ENCODE peak calls at places on chromosome 1, in five cellular contexts. One of them, this sample, is unnamed.

GRCh38 chr1:23167353-23168078 is 1.1 kb downstream of the LUZP1 start:
- DNase-seq in globus pallidus: no peak
- DNase-seq in skeletal muscle cell: no peak
- DNase-seq in HEK293T: peak
- DNase-seq in NCI-H1105: no peak
- DNase-seq in this sample: no peak

GRCh38 chr1:245704765-245705164 is 550.0 kb downstream of the KIF26B start:
- DNase-seq in globus pallidus: no peak
- DNase-seq in skeletal muscle cell: no peak
- DNase-seq in HEK293T: no peak
- DNase-seq in NCI-H1105: no peak
- DNase-seq in this sample: no peak

GRCh38 chr1:162248854-162249535 is 127.7 kb downstream of the SPATA46 start:
- DNase-seq in globus pallidus: peak
- DNase-seq in skeletal muscle cell: no peak
- DNase-seq in HEK293T: no peak
- DNase-seq in NCI-H1105: no peak
- DNase-seq in this sample: no peak

GRCh38 chr1:152188673-152189591 is 29.9 kb upstream of the RPTN start:
- DNase-seq in globus pallidus: peak
- DNase-seq in skeletal muscle cell: no peak
- DNase-seq in HEK293T: peak
- DNase-seq in NCI-H1105: peak
- DNase-seq in this sample: peak

GRCh38 chr1:246698466-246699094 is 25.6 kb upstream of the SCCPDH start:
- DNase-seq in globus pallidus: no peak
- DNase-seq in skeletal muscle cell: no peak
- DNase-seq in HEK293T: no peak
- DNase-seq in NCI-H1105: no peak
- DNase-seq in this sample: no peak

GRCh38 chr1:232164078-232164963 is 465.6 kb downstream of the SIPA1L2 start:
- DNase-seq in globus pallidus: no peak
- DNase-seq in skeletal muscle cell: no peak
- DNase-seq in HEK293T: no peak
- DNase-seq in NCI-H1105: no peak
- DNase-seq in this sample: no peak

GRCh38 chr1:183270541-183271141 is 84.6 kb downstream of the LAMC2 start:
- DNase-seq in globus pallidus: no peak
- DNase-seq in skeletal muscle cell: peak
- DNase-seq in HEK293T: peak
- DNase-seq in NCI-H1105: no peak
- DNase-seq in this sample: no peak

GRCh38 chr1:162370721-162371120 is 5.9 kb downstream of the SPATA46 start:
- DNase-seq in globus pallidus: no peak
- DNase-seq in skeletal muscle cell: no peak
- DNase-seq in HEK293T: no peak
- DNase-seq in NCI-H1105: no peak
- DNase-seq in this sample: no peak

GRCh38 chr1:97340951-97341350 is 579.9 kb downstream of the DPYD start:
- DNase-seq in globus pallidus: no peak
- DNase-seq in skeletal muscle cell: peak
- DNase-seq in HEK293T: no peak
- DNase-seq in NCI-H1105: no peak
- DNase-seq in this sample: no peak

GRCh38 chr1:29330089-29330488 is 93.8 kb downstream of the PTPRU start:
- DNase-seq in globus pallidus: no peak
- DNase-seq in skeletal muscle cell: no peak
- DNase-seq in HEK293T: no peak
- DNase-seq in NCI-H1105: no peak
- DNase-seq in this sample: no peak

GRCh38 chr1:157512036-157512969 is 40.0 kb downstream of the FCRL5 start:
- DNase-seq in globus pallidus: no peak
- DNase-seq in skeletal muscle cell: no peak
- DNase-seq in HEK293T: no peak
- DNase-seq in NCI-H1105: no peak
- DNase-seq in this sample: no peak

GRCh38 chr1:54627181-54627580 is 3.9 kb upstream of the FAM151A start:
- DNase-seq in globus pallidus: peak
- DNase-seq in skeletal muscle cell: no peak
- DNase-seq in HEK293T: no peak
- DNase-seq in NCI-H1105: no peak
- DNase-seq in this sample: no peak

GRCh38 chr1:1943834-1944570 is 24.9 kb upstream of the TMEM52 start:
- DNase-seq in globus pallidus: no peak
- DNase-seq in skeletal muscle cell: no peak
- DNase-seq in HEK293T: peak
- DNase-seq in NCI-H1105: peak
- DNase-seq in this sample: peak

GRCh38 chr1:92262516-92262915 is 36.3 kb downstream of the GLMN start:
- DNase-seq in globus pallidus: no peak
- DNase-seq in skeletal muscle cell: no peak
- DNase-seq in HEK293T: no peak
- DNase-seq in NCI-H1105: no peak
- DNase-seq in this sample: no peak

GRCh38 chr1:119773711-119774241 is 5.1 kb upstream of the HMGCS2 start:
- DNase-seq in globus pallidus: no peak
- DNase-seq in skeletal muscle cell: no peak
- DNase-seq in HEK293T: no peak
- DNase-seq in NCI-H1105: peak
- DNase-seq in this sample: no peak

GRCh38 chr1:81703736-81704463 is 96.8 kb upstream of the ADGRL2 start:
- DNase-seq in globus pallidus: no peak
- DNase-seq in skeletal muscle cell: peak
- DNase-seq in HEK293T: no peak
- DNase-seq in NCI-H1105: no peak
- DNase-seq in this sample: no peak

GRCh38 chr1:228011721-228012311 is 5.0 kb downstream of the WNT3A start:
- DNase-seq in globus pallidus: no peak
- DNase-seq in skeletal muscle cell: no peak
- DNase-seq in HEK293T: peak
- DNase-seq in NCI-H1105: no peak
- DNase-seq in this sample: no peak

GRCh38 chr1:203124011-203124410 is 3.5 kb upstream of the ADORA1 start:
- DNase-seq in globus pallidus: no peak
- DNase-seq in skeletal muscle cell: no peak
- DNase-seq in HEK293T: no peak
- DNase-seq in NCI-H1105: no peak
- DNase-seq in this sample: no peak

GRCh38 chr1:20476260-20477038 is 9.6 kb downstream of the CAMK2N1 start:
- DNase-seq in globus pallidus: peak
- DNase-seq in skeletal muscle cell: no peak
- DNase-seq in HEK293T: peak
- DNase-seq in NCI-H1105: no peak
- DNase-seq in this sample: no peak

GRCh38 chr1:12184008-12184681 is 17.4 kb downstream of the TNFRSF1B start:
- DNase-seq in globus pallidus: peak
- DNase-seq in skeletal muscle cell: peak
- DNase-seq in HEK293T: no peak
- DNase-seq in NCI-H1105: no peak
- DNase-seq in this sample: no peak

GRCh38 chr1:51044834-51045233 is 57.2 kb upstream of the C1orf185 start:
- DNase-seq in globus pallidus: peak
- DNase-seq in skeletal muscle cell: no peak
- DNase-seq in HEK293T: no peak
- DNase-seq in NCI-H1105: no peak
- DNase-seq in this sample: no peak

GRCh38 chr1:32992489-32993214 is 28.0 kb upstream of the RNF19B start:
- DNase-seq in globus pallidus: peak
- DNase-seq in skeletal muscle cell: peak
- DNase-seq in HEK293T: peak
- DNase-seq in NCI-H1105: no peak
- DNase-seq in this sample: no peak

GRCh38 chr1:30407862-30408580 is 315.4 kb downstream of the MATN1 start:
- DNase-seq in globus pallidus: no peak
- DNase-seq in skeletal muscle cell: no peak
- DNase-seq in HEK293T: no peak
- DNase-seq in NCI-H1105: no peak
- DNase-seq in this sample: no peak

GRCh38 chr1:92587445-92587844 is 100.7 kb upstream of the GFI1 start:
- DNase-seq in globus pallidus: no peak
- DNase-seq in skeletal muscle cell: no peak
- DNase-seq in HEK293T: no peak
- DNase-seq in NCI-H1105: no peak
- DNase-seq in this sample: no peak

GRCh38 chr1:229130028-229130668 is 140.8 kb upstream of the RAB4A start:
- DNase-seq in globus pallidus: no peak
- DNase-seq in skeletal muscle cell: no peak
- DNase-seq in HEK293T: no peak
- DNase-seq in NCI-H1105: no peak
- DNase-seq in this sample: no peak

GRCh38 chr1:246052603-246053002 is 454.5 kb downstream of the SMYD3 start:
- DNase-seq in globus pallidus: no peak
- DNase-seq in skeletal muscle cell: no peak
- DNase-seq in HEK293T: no peak
- DNase-seq in NCI-H1105: no peak
- DNase-seq in this sample: no peak

GRCh38 chr1:21278898-21279819 is 11.1 kb downstream of the ECE1 start:
- DNase-seq in globus pallidus: no peak
- DNase-seq in skeletal muscle cell: no peak
- DNase-seq in HEK293T: no peak
- DNase-seq in NCI-H1105: no peak
- DNase-seq in this sample: no peak

GRCh38 chr1:247447162-247447909 is 10.6 kb downstream of the OR2B11 start:
- DNase-seq in globus pallidus: no peak
- DNase-seq in skeletal muscle cell: no peak
- DNase-seq in HEK293T: no peak
- DNase-seq in NCI-H1105: no peak
- DNase-seq in this sample: no peak

GRCh38 chr1:10803971-10804820 is 7.8 kb upstream of the CASZ1 start:
- DNase-seq in globus pallidus: no peak
- DNase-seq in skeletal muscle cell: no peak
- DNase-seq in HEK293T: no peak
- DNase-seq in NCI-H1105: no peak
- DNase-seq in this sample: no peak

GRCh38 chr1:231724876-231725647 is 98.5 kb downstream of the DISC1 start:
- DNase-seq in globus pallidus: peak
- DNase-seq in skeletal muscle cell: peak
- DNase-seq in HEK293T: peak
- DNase-seq in NCI-H1105: no peak
- DNase-seq in this sample: no peak

GRCh38 chr1:58454343-58454742 is 92.2 kb downstream of the OMA1 start:
- DNase-seq in globus pallidus: no peak
- DNase-seq in skeletal muscle cell: no peak
- DNase-seq in HEK293T: no peak
- DNase-seq in NCI-H1105: no peak
- DNase-seq in this sample: no peak

GRCh38 chr1:89873757-89874156 is 52.9 kb downstream of the LRRC8D start:
- DNase-seq in globus pallidus: no peak
- DNase-seq in skeletal muscle cell: no peak
- DNase-seq in HEK293T: no peak
- DNase-seq in NCI-H1105: no peak
- DNase-seq in this sample: no peak

GRCh38 chr1:201775380-201775779 is 53.6 kb upstream of the IPO9 start:
- DNase-seq in globus pallidus: no peak
- DNase-seq in skeletal muscle cell: no peak
- DNase-seq in HEK293T: no peak
- DNase-seq in NCI-H1105: no peak
- DNase-seq in this sample: no peak

GRCh38 chr1:58791106-58791505 is 7.3 kb upstream of the JUN start:
- DNase-seq in globus pallidus: no peak
- DNase-seq in skeletal muscle cell: no peak
- DNase-seq in HEK293T: no peak
- DNase-seq in NCI-H1105: no peak
- DNase-seq in this sample: no peak

GRCh38 chr1:18951818-18952391 is 4.6 kb downstream of the IFFO2 start:
- DNase-seq in globus pallidus: no peak
- DNase-seq in skeletal muscle cell: no peak
- DNase-seq in HEK293T: no peak
- DNase-seq in NCI-H1105: no peak
- DNase-seq in this sample: no peak

GRCh38 chr1:48217861-48218260 is 4.7 kb upstream of the SLC5A9 start:
- DNase-seq in globus pallidus: no peak
- DNase-seq in skeletal muscle cell: no peak
- DNase-seq in HEK293T: no peak
- DNase-seq in NCI-H1105: no peak
- DNase-seq in this sample: no peak

GRCh38 chr1:187816646-187817045 is 987.9 kb downstream of the PLA2G4A start:
- DNase-seq in globus pallidus: no peak
- DNase-seq in skeletal muscle cell: no peak
- DNase-seq in HEK293T: no peak
- DNase-seq in NCI-H1105: no peak
- DNase-seq in this sample: no peak

GRCh38 chr1:228092342-228093049 is 10.0 kb downstream of the ARF1 start:
- DNase-seq in globus pallidus: no peak
- DNase-seq in skeletal muscle cell: no peak
- DNase-seq in HEK293T: no peak
- DNase-seq in NCI-H1105: no peak
- DNase-seq in this sample: no peak

This sample was measured in NCI-H2227 treated with DMSO at 0.1 percent for 48 hours.